ENCODE peak calls at places on chromosomes 3 and 15, in five cellular contexts. I is right cardiac atrium; S is anterior cingulate cortex; B is HL-60; K is activated naive CD4-positive, alpha-beta T cell. E is an unnamed sample.

GRCh38 chr15:67090297-67091072 is 25.1 kb downstream of the SMAD3 start:
- DNase-seq in K (no peak), I (no peak), S (no peak), B (no peak), E (no peak)

GRCh38 chr15:75170711-75171341 is 30.9 kb upstream of the C15orf39 start:
- DNase-seq in B (no peak), I (no peak), S (no peak), K (no peak), E (peak)

GRCh38 chr15:43317566-43318184 is 12.7 kb downstream of the LCMT2 start:
- DNase-seq in S (no peak), I (no peak), B (no peak), K (no peak), E (no peak)

GRCh38 chr3:6528951-6529350 is 332.0 kb upstream of the GRM7 start:
- DNase-seq in S (no peak), K (no peak), I (no peak), B (no peak), E (no peak)

GRCh38 chr3:143002083-143002712 is 828 bp downstream of the U2SURP start:
- DNase-seq in K (peak), S (no peak), B (peak), I (no peak), E (no peak)

GRCh38 chr15:76932090-76932966 is 779 bp downstream of the RCN2 start:
- DNase-seq in K (no peak), B (peak), S (no peak), I (no peak), E (no peak)

GRCh38 chr15:73794501-73795133 is 41.5 kb upstream of the INSYN1 start:
- DNase-seq in I (no peak), K (no peak), B (no peak), S (no peak), E (no peak)

GRCh38 chr3:8201011-8201410 is 300.6 kb upstream of the LMCD1 start:
- DNase-seq in I (no peak), S (no peak), B (no peak), K (no peak), E (no peak)

GRCh38 chr3:183129243-183129642 is 29.9 kb upstream of the MCCC1 start:
- DNase-seq in B (no peak), K (no peak), S (no peak), I (no peak), E (no peak)

GRCh38 chr3:45516829-45517228 is 77.7 kb upstream of the LIMD1 start:
- DNase-seq in I (no peak), K (no peak), S (no peak), B (no peak), E (no peak)

GRCh38 chr15:85091990-85092389 is 110.3 kb downstream of the PDE8A start:
- DNase-seq in B (no peak), K (no peak), I (no peak), S (no peak), E (no peak)

GRCh38 chr15:51121118-51121517 is 26.4 kb upstream of the TNFAIP8L3 start:
- DNase-seq in S (no peak), I (no peak), B (peak), K (no peak), E (no peak)

GRCh38 chr3:60431599-60431958 is 819.7 kb downstream of the FHIT start:
- DNase-seq in I (no peak), S (no peak), B (peak), K (no peak), E (no peak)

GRCh38 chr3:189630667-189631372 is 369 bp upstream of the TP63 start:
- DNase-seq in I (no peak), K (no peak), S (no peak), B (no peak), E (no peak)

GRCh38 chr3:197428117-197428761 is 127.5 kb downstream of the BDH1 start:
- DNase-seq in K (no peak), B (peak), I (peak), S (no peak), E (peak)

GRCh38 chr3:118991775-118992174 is 42.9 kb downstream of the IGSF11 start:
- DNase-seq in K (no peak), I (no peak), S (peak), B (no peak), E (no peak)

GRCh38 chr15:68191555-68191954 is 13.6 kb downstream of the CALML4 start:
- DNase-seq in B (no peak), K (no peak), S (no peak), I (no peak), E (no peak)

GRCh38 chr3:119990888-119991287 is 103.4 kb downstream of the GSK3B start:
- DNase-seq in B (no peak), I (no peak), K (no peak), S (no peak), E (no peak)

GRCh38 chr3:112605285-112605684 is 35.7 kb downstream of the CCDC80 start:
- DNase-seq in I (no peak), B (no peak), S (no peak), K (no peak), E (no peak)

GRCh38 chr15:67059127-67059553 is 6.3 kb upstream of the SMAD3 start:
- DNase-seq in K (no peak), B (no peak), I (peak), S (no peak), E (no peak)

GRCh38 chr3:11221818-11222217 is 50.4 kb upstream of the ATG7 start:
- DNase-seq in B (no peak), S (no peak), I (no peak), K (no peak), E (no peak)

GRCh38 chr3:61667417-61668213 is 106.2 kb downstream of the PTPRG start:
- DNase-seq in S (no peak), I (no peak), B (no peak), K (no peak), E (no peak)

E was measured in mesenteric fat pad.